ENCODE peak calls at places on chromosomes 13 and 19, in six cellular contexts. M, V, T, Y, E and P are unnamed samples.
A peak's percentile ranks its signal among the peaks of the same experiment; 100 is the strongest.

GRCh38 chr19:22619371-22619770 is 14.8 kb upstream of the ZNF492 start:
- DNase-seq in M (no peak), V (no peak), T (no peak), Y (no peak), E (no peak), P (no peak)

GRCh38 chr13:61795580-61795979 is 379.9 kb upstream of the PCDH20 start:
- DNase-seq in M (no peak), V (no peak), T (no peak), Y (no peak), E (no peak), P (no peak)

GRCh38 chr13:65901723-65902122 is 1328.4 kb downstream of the PCDH9 start:
- DNase-seq in M (no peak), V (no peak), T (no peak), Y (no peak), E (no peak), P (peak; percentile 6)

GRCh38 chr13:93736909-93737308 is 510.3 kb downstream of the GPC6 start:
- DNase-seq in M (no peak), V (no peak), T (no peak), Y (no peak), E (no peak), P (no peak)

GRCh38 chr13:39776439-39776838 is 121.0 kb downstream of the COG6 start:
- DNase-seq in M (no peak), V (peak; percentile 88), T (no peak), Y (no peak), E (peak; percentile 92), P (peak; percentile 31)

GRCh38 chr13:36912369-36912768 is 7.7 kb downstream of the SMAD9 start:
- DNase-seq in M (no peak), V (no peak), T (no peak), Y (no peak), E (no peak), P (no peak)

GRCh38 chr13:45280751-45281634 is 60.0 kb downstream of the TPT1 start:
- DNase-seq in M (peak; percentile 17), V (peak; percentile 78), T (peak; percentile 27), Y (peak; percentile 68), E (peak; percentile 70), P (peak; percentile 79)

GRCh38 chr19:34661357-34661756 is 15.6 kb downstream of the SCGB2B2 start:
- DNase-seq in M (no peak), V (no peak), T (no peak), Y (no peak), E (no peak), P (no peak)

GRCh38 chr19:51439021-51439465 is 19.2 kb downstream of the SIGLEC8 start:
- DNase-seq in M (no peak), V (no peak), T (no peak), Y (peak; percentile 40), E (no peak), P (peak; percentile 21)

GRCh38 chr19:10105241-10106099 is 692 bp upstream of the PPAN start:
- DNase-seq in M (no peak), V (no peak), T (no peak), Y (no peak), E (no peak), P (no peak)

GRCh38 chr13:94305934-94306333 is 173.5 kb downstream of the DCT start:
- DNase-seq in M (no peak), V (peak; percentile 18), T (no peak), Y (no peak), E (peak; percentile 30), P (no peak)

GRCh38 chr13:76533251-76533650 is 353.0 kb downstream of the KCTD12 start:
- DNase-seq in M (no peak), V (peak; percentile 42), T (no peak), Y (no peak), E (peak; percentile 36), P (no peak)

GRCh38 chr19:43504426-43505185 is at the start of gene PHLDB3:
- DNase-seq in M (no peak), V (peak; percentile 9), T (no peak), Y (peak; percentile 64), E (no peak), P (peak; percentile 36)

GRCh38 chr13:51562011-51562671 is 22.1 kb upstream of the WDFY2 start:
- DNase-seq in M (no peak), V (no peak), T (no peak), Y (no peak), E (no peak), P (no peak)

GRCh38 chr13:32938907-32939306 is 77.3 kb upstream of the KL start:
- DNase-seq in M (no peak), V (peak; percentile 61), T (no peak), Y (no peak), E (peak; percentile 55), P (peak; percentile 9)

GRCh38 chr19:41845051-41845590 is 279 bp downstream of the DMRTC2 start:
- DNase-seq in M (no peak), V (no peak), T (no peak), Y (no peak), E (no peak), P (no peak)

GRCh38 chr13:20566424-20566916 is 487 bp upstream of the IFT88 start:
- DNase-seq in M (no peak), V (peak; percentile 85), T (peak; percentile 17), Y (no peak), E (peak; percentile 84), P (peak; percentile 90)

GRCh38 chr13:90999401-90999800 is 348.1 kb upstream of the MIR17HG start:
- DNase-seq in M (no peak), V (no peak), T (no peak), Y (no peak), E (no peak), P (no peak)

GRCh38 chr13:76383671-76384461 is 502.3 kb downstream of the KCTD12 start:
- DNase-seq in M (no peak), V (peak; percentile 94), T (no peak), Y (no peak), E (peak; percentile 99), P (peak; percentile 9)

GRCh38 chr13:28492527-28493367 is 2.2 kb downstream of the FLT1 start:
- DNase-seq in M (peak; percentile 26), V (no peak), T (no peak), Y (no peak), E (peak; percentile 61), P (peak; percentile 59)

GRCh38 chr13:27079421-27079958 is 92.1 kb downstream of the USP12 start:
- DNase-seq in M (no peak), V (peak; percentile 67), T (peak; percentile 17), Y (peak; percentile 60), E (peak; percentile 89), P (peak; percentile 86)

GRCh38 chr19:12769689-12770088 is 5.7 kb downstream of the HOOK2 start:
- DNase-seq in M (no peak), V (no peak), T (peak; percentile 73), Y (peak; percentile 93), E (no peak), P (peak; percentile 84)

GRCh38 chr13:36847541-36848045 is 28.6 kb downstream of the RFXAP start:
- DNase-seq in M (no peak), V (no peak), T (no peak), Y (no peak), E (no peak), P (no peak)

GRCh38 chr19:14030997-14031718 is 404 bp upstream of the IL27RA start:
- DNase-seq in M (no peak), V (no peak), T (no peak), Y (no peak), E (no peak), P (no peak)

GRCh38 chr19:13841339-13842293 is 35.3 kb upstream of the NANOS3 start:
- DNase-seq in M (no peak), V (no peak), T (no peak), Y (peak; percentile 32), E (peak; percentile 73), P (no peak)

GRCh38 chr19:35509018-35509652 is 4.3 kb downstream of the DMKN start:
- DNase-seq in M (no peak), V (no peak), T (no peak), Y (peak; percentile 79), E (no peak), P (peak; percentile 88)

GRCh38 chr13:37194428-37194861 is 89.0 kb upstream of the CSNK1A1L start:
- DNase-seq in M (no peak), V (peak; percentile 82), T (no peak), Y (no peak), E (no peak), P (no peak)

GRCh38 chr13:40668335-40668734 is 1.9 kb upstream of the FOXO1 start:
- DNase-seq in M (no peak), V (no peak), T (no peak), Y (peak; percentile 64), E (peak; percentile 38), P (peak; percentile 69)

GRCh38 chr19:53132231-53132991 is at the start of gene ZNF415:
- DNase-seq in M (peak; percentile 56), V (peak; percentile 67), T (peak; percentile 38), Y (peak; percentile 88), E (peak; percentile 60), P (peak; percentile 89)

DNA sequence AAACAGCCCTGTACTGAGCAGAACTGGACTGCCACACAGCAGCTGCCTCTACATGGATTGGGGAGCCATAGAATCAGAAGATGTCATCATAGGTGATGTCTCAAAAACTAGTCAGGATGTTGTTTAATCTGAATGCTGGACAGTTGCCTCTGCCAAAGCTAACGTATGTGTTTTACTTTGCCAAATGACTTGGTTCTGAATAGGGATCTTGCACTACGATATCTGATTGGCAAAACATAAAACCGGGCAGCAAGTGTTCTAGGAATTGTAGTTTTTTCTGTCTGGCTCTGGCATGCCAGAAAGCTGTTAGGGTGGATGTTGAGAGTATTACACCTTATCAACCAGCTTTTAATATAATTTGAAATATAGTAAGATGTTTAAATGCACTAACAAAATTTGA is 645.9 kb downstream of the GPC5 start:
- DNase-seq in M (no peak), V (no peak), T (no peak), Y (no peak), E (no peak), P (no peak)
- H3K23ac ChIP-seq in M (no peak overlapping the region), V (no peak overlapping the region), T (no peak overlapping the region), Y (no peak overlapping the region), E (no peak overlapping the region), P (no peak overlapping the region)

GRCh38 chr13:103466761-103467160 is 400.5 kb upstream of the SLC10A2 start:
- DNase-seq in M (no peak), V (no peak), T (no peak), Y (no peak), E (no peak), P (no peak)
- H3K23ac ChIP-seq in M (no peak overlapping the region), V (no peak overlapping the region), T (no peak overlapping the region), Y (no peak overlapping the region), E (no peak overlapping the region), P (no peak overlapping the region)

GRCh38 chr19:38686530-38686888 is 39.1 kb downstream of the ACTN4 start:
- DNase-seq in M (no peak), V (no peak), T (no peak), Y (peak; percentile 44), E (no peak), P (no peak)
- H3K23ac ChIP-seq in M (no peak overlapping the region), V (peak overlapping the region; percentile 95), T (no peak overlapping the region), Y (no peak overlapping the region), E (no peak overlapping the region), P (no peak overlapping the region)

GRCh38 chr19:45791744-45792481 is 732 bp downstream of the DMWD start:
- DNase-seq in M (no peak), V (no peak), T (no peak), Y (no peak), E (no peak), P (no peak)

GRCh38 chr19:45793178-45793564 is 526 bp upstream of the DMWD start:
- DNase-seq in M (no peak), V (no peak), T (no peak), Y (no peak), E (no peak), P (no peak)

GRCh38 chr19:45792482-45793177 is at the start of gene DMWD:
- DNase-seq in M (peak; percentile 100), V (peak; percentile 98), T (peak; percentile 97), Y (peak; percentile 99), E (peak; percentile 99), P (peak; percentile 99)

GRCh38 chr19:45789035-45789786 is 3.4 kb downstream of the DMWD start:
- DNase-seq in M (no peak), V (no peak), T (no peak), Y (no peak), E (no peak), P (no peak)

GRCh38 chr19:45790942-45791341 is 1.7 kb downstream of the DMWD start:
- DNase-seq in M (no peak), V (no peak), T (no peak), Y (no peak), E (no peak), P (no peak)
- H3K23ac ChIP-seq in M (no peak overlapping the region), V (peak overlapping the region; percentile 14), T (no peak overlapping the region), Y (no peak overlapping the region), E (no peak overlapping the region), P (no peak overlapping the region)